ENCODE peak calls at places on chromosomes 16 and 17, in seven cellular contexts. W is left colon; C is dermis blood vessel endothelial cell; E is HTR-8/SVneo; S is stimulated activated CD8-positive, alpha-beta memory T cell treated with anti-CD3 and anti-CD28 coated beads, Interleukin-4, amount 100 ng/mL, for 1 hour; N is stimulated activated CD4-positive, alpha-beta T cell treated with anti-CD3 and anti-CD28 coated beads, Interleukin-1b, Interleukin-23, amount 100 ng/mL, for 24 hours; A is activated T-cell treated with anti-CD3 and anti-CD28 coated beads, Interleukin-2, amount 50 U/mL, for 72 hours. Z is an unnamed sample.

GRCh38 chr17:2050246-2050866 is 4.5 kb upstream of the HIC1 start:
- DNase-seq in C (peak; percentile 68), S (peak; percentile 41), N (no peak), A (peak; percentile 77), E (no peak), W (no peak), Z (no peak)

GRCh38 chr16:15487336-15488284 is 53.2 kb downstream of the BMERB1 start:
- DNase-seq in S (no peak), E (no peak), N (no peak), C (no peak), A (no peak), W (no peak), Z (no peak)

GRCh38 chr16:3074860-3075545 is 9.6 kb downstream of the IL32 start:
- DNase-seq in C (no peak), W (peak; percentile 55), A (peak; percentile 88), E (no peak), S (peak; percentile 62), N (no peak), Z (no peak)

GRCh38 chr17:34222732-34223486 is 32.2 kb upstream of the CCL2 start:
- DNase-seq in E (no peak), S (no peak), W (no peak), A (no peak), N (no peak), C (no peak), Z (no peak)

GRCh38 chr16:86302710-86303109 is 207.6 kb upstream of the FOXF1 start:
- DNase-seq in C (no peak), E (no peak), A (no peak), N (no peak), S (no peak), W (no peak), Z (no peak)

GRCh38 chr17:50672831-50673551 is 34.7 kb downstream of the ANKRD40 start:
- DNase-seq in A (no peak), C (no peak), S (no peak), W (no peak), E (no peak), N (no peak), Z (no peak)

GRCh38 chr17:80308672-80309517 is 48.2 kb downstream of the RNF213 start:
- DNase-seq in A (no peak), N (no peak), E (no peak), W (no peak), C (no peak), S (no peak), Z (no peak)

GRCh38 chr16:89701425-89702406 is at the start of gene SPATA2L:
- DNase-seq in W (peak; percentile 96), C (peak; percentile 81), A (peak; percentile 99), E (peak; percentile 92), S (peak; percentile 95), N (peak; percentile 95), Z (peak; percentile 71)

GRCh38 chr17:65696739-65697394 is 135.4 kb upstream of the AXIN2 start:
- DNase-seq in W (no peak), C (peak; percentile 66), E (peak; percentile 32), N (no peak), S (no peak), A (no peak), Z (peak; percentile 47)

GRCh38 chr17:48908047-48908843 is at the start of gene UBE2Z:
- DNase-seq in S (peak; percentile 77), C (peak; percentile 96), W (peak; percentile 94), E (peak; percentile 97), N (peak; percentile 70), A (peak; percentile 90), Z (peak; percentile 87)

GRCh38 chr16:75007443-75007842 is 8.6 kb downstream of the ZNRF1 start:
- DNase-seq in N (no peak), C (no peak), E (no peak), W (no peak), S (no peak), A (no peak), Z (no peak)

GRCh38 chr16:85451646-85452363 is 161.3 kb upstream of the GSE1 start:
- DNase-seq in A (no peak), W (no peak), C (no peak), N (no peak), E (no peak), S (no peak), Z (no peak)

GRCh38 chr16:72172105-72173034 is at the start of gene PMFBP1:
- DNase-seq in S (no peak), N (no peak), E (no peak), W (peak; percentile 45), C (peak; percentile 95), A (peak; percentile 21), Z (peak; percentile 90)

GRCh38 chr17:27471321-27472269 is 15.3 kb downstream of the KSR1 start:
- DNase-seq in W (no peak), S (peak; percentile 39), N (no peak), C (no peak), E (no peak), A (peak; percentile 90), Z (no peak)

GRCh38 chr16:51129105-51129504 is 22.0 kb downstream of the SALL1 start:
- DNase-seq in N (no peak), A (no peak), W (no peak), E (no peak), S (no peak), C (no peak), Z (no peak)

GRCh38 chr17:57211543-57211942 is 44.8 kb upstream of the MSI2 start:
- DNase-seq in N (no peak), E (no peak), A (no peak), C (peak; percentile 38), S (no peak), W (no peak), Z (peak; percentile 37)

GRCh38 chr17:14228903-14229302 is 7.8 kb downstream of the CDRT15 start:
- DNase-seq in C (no peak), S (no peak), E (no peak), W (no peak), A (no peak), N (no peak), Z (peak; percentile 68)

GRCh38 chr17:70086468-70086867 is 11.4 kb downstream of the KCNJ16 start:
- DNase-seq in E (no peak), N (no peak), C (peak; percentile 68), W (no peak), S (no peak), A (no peak), Z (no peak)

GRCh38 chr16:23974223-23974622 is 138.4 kb downstream of the PRKCB start:
- DNase-seq in C (no peak), E (no peak), S (no peak), N (no peak), W (no peak), A (no peak), Z (no peak)

GRCh38 chr17:75151893-75152292 is 2.4 kb downstream of the JPT1 start:
- DNase-seq in C (peak; percentile 32), W (no peak), S (no peak), E (no peak), A (no peak), N (no peak), Z (no peak)

GRCh38 chr17:27573971-27574525 is 56.9 kb upstream of the LGALS9 start:
- DNase-seq in N (no peak), C (no peak), E (no peak), A (peak; percentile 26), S (no peak), W (no peak), Z (peak; percentile 25)

GRCh38 chr16:88298882-88299745 is 83.6 kb upstream of the ZNF469 start:
- DNase-seq in W (no peak), C (peak; percentile 53), E (no peak), A (peak; percentile 6), S (no peak), N (no peak), Z (peak; percentile 40)

GRCh38 chr17:17900615-17901520 is 64.1 kb upstream of the SREBF1 start:
- DNase-seq in E (peak; percentile 96), S (no peak), W (peak; percentile 76), N (no peak), C (peak; percentile 86), A (no peak), Z (peak; percentile 95)

GRCh38 chr16:86578056-86578455 is 293 bp upstream of the FOXL1 start:
- DNase-seq in W (no peak), C (peak; percentile 74), S (no peak), N (no peak), A (no peak), E (no peak), Z (peak; percentile 84)

GRCh38 chr17:19237389-19238166 is 412 bp downstream of the EPN2 start:
- DNase-seq in C (peak; percentile 41), A (peak; percentile 2), E (peak; percentile 51), S (no peak), W (peak; percentile 48), N (no peak), Z (peak; percentile 29)

GRCh38 chr17:61455754-61456681 is 3.8 kb downstream of the TBX4 start:
- DNase-seq in S (no peak), W (no peak), E (no peak), C (no peak), N (no peak), A (no peak), Z (no peak)

GRCh38 chr16:1770328-1771071 is 843 bp downstream of the NME3 start:
- DNase-seq in S (no peak), A (peak; percentile 64), E (no peak), N (no peak), C (peak; percentile 74), W (peak; percentile 85), Z (peak; percentile 40)

GRCh38 chr17:7018331-7018964 is 4.4 kb upstream of the BCL6B start:
- DNase-seq in N (no peak), C (no peak), W (no peak), S (no peak), E (no peak), A (no peak), Z (no peak)

GRCh38 chr17:59361386-59361785 is 29.9 kb downstream of the YPEL2 start:
- DNase-seq in A (no peak), C (peak; percentile 47), E (peak; percentile 75), W (no peak), S (no peak), N (no peak), Z (peak; percentile 97)

GRCh38 chr16:22195445-22195694 is 10.7 kb upstream of the EEF2K start:
- DNase-seq in E (no peak), S (no peak), N (no peak), C (no peak), A (no peak), W (no peak), Z (no peak)

GRCh38 chr17:47898246-47898645 is 2.2 kb downstream of the SP2 start:
- DNase-seq in S (no peak), N (no peak), C (no peak), A (no peak), E (no peak), W (no peak), Z (no peak)

Z was measured in HFFc6.